ENCODE peak calls at places on chromosome 10, in six cellular contexts. One of them, this sample, is unnamed.

GRCh38 chr10:112804036-112804435 is 146.0 kb upstream of the TCF7L2 start:
- DNase-seq in EL: no peak
- DNase-seq in HFFc6: no peak
- DNase-seq in activated naive CD4-positive, alpha-beta T cell treated with anti-CD3 and anti-CD28 coated beads, Interleukin-2, amount 50 U/mL, for 16 hours: no peak
- DNase-seq in breast epithelium: no peak
- DNase-seq in AG04449: no peak
- DNase-seq in this sample: no peak

GRCh38 chr10:102118867-102119266 is 1.3 kb downstream of the LDB1 start:
- DNase-seq in EL: peak
- DNase-seq in HFFc6: no peak
- DNase-seq in activated naive CD4-positive, alpha-beta T cell treated with anti-CD3 and anti-CD28 coated beads, Interleukin-2, amount 50 U/mL, for 16 hours: no peak
- DNase-seq in breast epithelium: no peak
- DNase-seq in AG04449: no peak
- DNase-seq in this sample: no peak

GRCh38 chr10:113087082-113088029 is 137.3 kb downstream of the TCF7L2 start:
- DNase-seq in EL: peak
- DNase-seq in HFFc6: peak
- DNase-seq in activated naive CD4-positive, alpha-beta T cell treated with anti-CD3 and anti-CD28 coated beads, Interleukin-2, amount 50 U/mL, for 16 hours: no peak
- DNase-seq in breast epithelium: no peak
- DNase-seq in AG04449: peak
- DNase-seq in this sample: no peak

GRCh38 chr10:113959383-113959760 is 84.3 kb upstream of the ADRB1 start:
- DNase-seq in EL: no peak
- DNase-seq in HFFc6: no peak
- DNase-seq in activated naive CD4-positive, alpha-beta T cell treated with anti-CD3 and anti-CD28 coated beads, Interleukin-2, amount 50 U/mL, for 16 hours: no peak
- DNase-seq in breast epithelium: no peak
- DNase-seq in AG04449: no peak
- DNase-seq in this sample: no peak

GRCh38 chr10:28077889-28078288 is 79.0 kb upstream of the ODAD2 start:
- DNase-seq in EL: peak
- DNase-seq in HFFc6: peak
- DNase-seq in activated naive CD4-positive, alpha-beta T cell treated with anti-CD3 and anti-CD28 coated beads, Interleukin-2, amount 50 U/mL, for 16 hours: no peak
- DNase-seq in breast epithelium: no peak
- DNase-seq in AG04449: no peak
- DNase-seq in this sample: no peak

GRCh38 chr10:623477-624311 is 65.8 kb downstream of the DIP2C start:
- DNase-seq in EL: no peak
- DNase-seq in HFFc6: no peak
- DNase-seq in activated naive CD4-positive, alpha-beta T cell treated with anti-CD3 and anti-CD28 coated beads, Interleukin-2, amount 50 U/mL, for 16 hours: no peak
- DNase-seq in breast epithelium: no peak
- DNase-seq in AG04449: no peak
- DNase-seq in this sample: no peak

GRCh38 chr10:18658301-18658991 is 785 bp upstream of the ARL5B start:
- DNase-seq in EL: peak
- DNase-seq in HFFc6: peak
- DNase-seq in activated naive CD4-positive, alpha-beta T cell treated with anti-CD3 and anti-CD28 coated beads, Interleukin-2, amount 50 U/mL, for 16 hours: no peak
- DNase-seq in breast epithelium: no peak
- DNase-seq in AG04449: no peak
- DNase-seq in this sample: no peak

GRCh38 chr10:4127518-4128315 is 342.7 kb upstream of the KLF6 start:
- DNase-seq in EL: no peak
- DNase-seq in HFFc6: no peak
- DNase-seq in activated naive CD4-positive, alpha-beta T cell treated with anti-CD3 and anti-CD28 coated beads, Interleukin-2, amount 50 U/mL, for 16 hours: no peak
- DNase-seq in breast epithelium: no peak
- DNase-seq in AG04449: no peak
- DNase-seq in this sample: no peak

GRCh38 chr10:129692695-129693094 is 225.7 kb downstream of the MGMT start:
- DNase-seq in EL: no peak
- DNase-seq in HFFc6: no peak
- DNase-seq in activated naive CD4-positive, alpha-beta T cell treated with anti-CD3 and anti-CD28 coated beads, Interleukin-2, amount 50 U/mL, for 16 hours: no peak
- DNase-seq in breast epithelium: no peak
- DNase-seq in AG04449: no peak
- DNase-seq in this sample: no peak

GRCh38 chr10:4073912-4074311 is 288.9 kb upstream of the KLF6 start:
- DNase-seq in EL: peak
- DNase-seq in HFFc6: peak
- DNase-seq in activated naive CD4-positive, alpha-beta T cell treated with anti-CD3 and anti-CD28 coated beads, Interleukin-2, amount 50 U/mL, for 16 hours: no peak
- DNase-seq in breast epithelium: no peak
- DNase-seq in AG04449: peak
- DNase-seq in this sample: no peak

GRCh38 chr10:112202561-112203241 is 19.1 kb upstream of the GPAM start:
- DNase-seq in EL: peak
- DNase-seq in HFFc6: peak
- DNase-seq in activated naive CD4-positive, alpha-beta T cell treated with anti-CD3 and anti-CD28 coated beads, Interleukin-2, amount 50 U/mL, for 16 hours: no peak
- DNase-seq in breast epithelium: no peak
- DNase-seq in AG04449: no peak
- DNase-seq in this sample: no peak

GRCh38 chr10:86192147-86192546 is 174.4 kb downstream of the GRID1 start:
- DNase-seq in EL: no peak
- DNase-seq in HFFc6: no peak
- DNase-seq in activated naive CD4-positive, alpha-beta T cell treated with anti-CD3 and anti-CD28 coated beads, Interleukin-2, amount 50 U/mL, for 16 hours: no peak
- DNase-seq in breast epithelium: no peak
- DNase-seq in AG04449: no peak
- DNase-seq in this sample: no peak

GRCh38 chr10:51653025-51653424 is 46.4 kb downstream of the CSTF2T start:
- DNase-seq in EL: no peak
- DNase-seq in HFFc6: no peak
- DNase-seq in activated naive CD4-positive, alpha-beta T cell treated with anti-CD3 and anti-CD28 coated beads, Interleukin-2, amount 50 U/mL, for 16 hours: no peak
- DNase-seq in breast epithelium: no peak
- DNase-seq in AG04449: no peak
- DNase-seq in this sample: no peak

GRCh38 chr10:73841526-73842285 is 30.3 kb upstream of the NDST2 start:
- DNase-seq in EL: no peak
- DNase-seq in HFFc6: no peak
- DNase-seq in activated naive CD4-positive, alpha-beta T cell treated with anti-CD3 and anti-CD28 coated beads, Interleukin-2, amount 50 U/mL, for 16 hours: no peak
- DNase-seq in breast epithelium: no peak
- DNase-seq in AG04449: no peak
- DNase-seq in this sample: no peak

GRCh38 chr10:84499846-84500245 is 171.5 kb downstream of the CCSER2 start:
- DNase-seq in EL: no peak
- DNase-seq in HFFc6: no peak
- DNase-seq in activated naive CD4-positive, alpha-beta T cell treated with anti-CD3 and anti-CD28 coated beads, Interleukin-2, amount 50 U/mL, for 16 hours: no peak
- DNase-seq in breast epithelium: no peak
- DNase-seq in AG04449: no peak
- DNase-seq in this sample: peak

GRCh38 chr10:47183726-47184084 is 116.3 kb upstream of the GDF10 start:
- DNase-seq in EL: no peak
- DNase-seq in HFFc6: no peak
- DNase-seq in activated naive CD4-positive, alpha-beta T cell treated with anti-CD3 and anti-CD28 coated beads, Interleukin-2, amount 50 U/mL, for 16 hours: no peak
- DNase-seq in breast epithelium: no peak
- DNase-seq in AG04449: no peak
- DNase-seq in this sample: no peak

This sample was measured in CMK.